ENCODE peak calls at places on chromosomes 4 and X, in seven cellular contexts. X, M, L, U, A, D and G are unnamed samples.

GRCh38 chr4:67897686-67898085 is 13.9 kb upstream of the TMPRSS11D start:
- DNase-seq in X (no peak), M (no peak), L (no peak), U (no peak), A (no peak), D (no peak), G (no peak)

GRCh38 chr4:41538887-41539498 is 1.0 kb downstream of the LIMCH1 start:
- DNase-seq in X (peak; percentile 80), M (peak; percentile 47), L (no peak), U (no peak), A (no peak), D (no peak), G (no peak)

GRCh38 chr4:55080174-55080865 is 45.1 kb downstream of the KDR start:
- DNase-seq in X (no peak), M (no peak), L (no peak), U (no peak), A (no peak), D (no peak), G (no peak)

GRCh38 chrX:15915959-15916703 is 61.5 kb upstream of the AP1S2 start:
- DNase-seq in X (no peak), M (peak; percentile 1), L (no peak), U (no peak), A (no peak), D (peak; percentile 45), G (no peak)

GRCh38 chr4:8690811-8691775 is 98.5 kb downstream of the CPZ start:
- DNase-seq in X (peak; percentile 36), M (no peak), L (no peak), U (no peak), A (no peak), D (no peak), G (no peak)

GRCh38 chrX:136866337-136867095 is 14.0 kb downstream of the RBMX start:
- DNase-seq in X (no peak), M (no peak), L (no peak), U (no peak), A (no peak), D (no peak), G (no peak)

GRCh38 chr4:52825311-52826090 is 36.6 kb upstream of the RASL11B start:
- DNase-seq in X (no peak), M (no peak), L (no peak), U (peak; percentile 25), A (no peak), D (no peak), G (no peak)

GRCh38 chr4:24750106-24750505 is 45.3 kb upstream of the SOD3 start:
- DNase-seq in X (no peak), M (no peak), L (no peak), U (no peak), A (no peak), D (no peak), G (no peak)

GRCh38 chrX:153620576-153620975 is 21.6 kb upstream of the CCNQ start:
- DNase-seq in X (no peak), M (no peak), L (no peak), U (no peak), A (no peak), D (no peak), G (no peak)

GRCh38 chrX:68916891-68917290 is 88.1 kb downstream of the EFNB1 start:
- DNase-seq in X (no peak), M (no peak), L (no peak), U (no peak), A (no peak), D (no peak), G (no peak)

GRCh38 chr4:62940229-62940628 is 1469.0 kb downstream of the TECRL start:
- DNase-seq in X (no peak), M (no peak), L (no peak), U (no peak), A (no peak), D (no peak), G (no peak)

GRCh38 chr4:145061325-145061920 is 36.6 kb downstream of the ANAPC10 start:
- DNase-seq in X (no peak), M (peak; percentile 54), L (no peak), U (peak; percentile 75), A (peak; percentile 39), D (no peak), G (no peak)

GRCh38 chr4:18616720-18617119 is 595.2 kb upstream of the LCORL start:
- DNase-seq in X (no peak), M (no peak), L (no peak), U (no peak), A (no peak), D (no peak), G (no peak)

GRCh38 chr4:2962099-2962455 is 1.1 kb downstream of the NOP14 start:
- DNase-seq in X (no peak), M (no peak), L (no peak), U (peak; percentile 65), A (no peak), D (no peak), G (no peak)

GRCh38 chr4:109216085-109216696 is 86.3 kb downstream of the COL25A1 start:
- DNase-seq in X (no peak), M (no peak), L (no peak), U (no peak), A (no peak), D (no peak), G (no peak)

GRCh38 chr4:114012749-114013148 is 33.3 kb upstream of the ARSJ start:
- DNase-seq in X (no peak), M (no peak), L (no peak), U (no peak), A (no peak), D (no peak), G (no peak)